ENCODE peak calls at places on chromosomes 3 and 15, in six cellular contexts. N is K562, W is HepG2, C is GM12878, K is SK-N-SH, P is NT2/D1. F is an unnamed sample.
A peak's percentile ranks its signal among the peaks of the same experiment; 100 is the strongest.

GRCh38 chr3:7999363-7999762 is 502.3 kb upstream of the LMCD1 start:
- DNase-seq in N (no peak), W (no peak), C (no peak), K (peak; percentile 24), P (peak; percentile 59), F (no peak)

GRCh38 chr3:115692887-115693524 is 69.7 kb downstream of the GAP43 start:
- DNase-seq in N (peak; percentile 55), W (peak; percentile 67), C (peak; percentile 32), K (peak; percentile 74), P (peak; percentile 71), F (peak; percentile 68)

GRCh38 chr15:57527382-57528091 is 64.2 kb upstream of the MYZAP start:
- DNase-seq in N (peak; percentile 45), W (peak; percentile 76), C (peak; percentile 46), K (peak; percentile 51), P (peak; percentile 78), F (peak; percentile 61)

GRCh38 chr15:61146643-61147230 is 82.4 kb downstream of the RORA start:
- DNase-seq in N (no peak), W (no peak), C (no peak), K (no peak), P (no peak), F (no peak)

GRCh38 chr3:174440741-174441587 is 418.2 kb upstream of the NAALADL2 start:
- DNase-seq in N (peak; percentile 51), W (peak; percentile 31), C (no peak), K (peak; percentile 85), P (peak; percentile 79), F (peak; percentile 76)

GRCh38 chr3:152638707-152639450 is 196.1 kb upstream of the P2RY1 start:
- DNase-seq in N (no peak), W (no peak), C (no peak), K (no peak), P (no peak), F (no peak)

GRCh38 chr3:30357897-30358296 is 248.5 kb upstream of the TGFBR2 start:
- DNase-seq in N (no peak), W (no peak), C (no peak), K (no peak), P (no peak), F (no peak)

GRCh38 chr15:94229591-94230365 is 1.6 kb upstream of the MCTP2 start:
- DNase-seq in N (no peak), W (no peak), C (peak; percentile 70), K (no peak), P (no peak), F (no peak)

GRCh38 chr15:99755692-99756409 is 22.6 kb upstream of the LYSMD4 start:
- DNase-seq in N (peak; percentile 49), W (peak; percentile 74), C (peak; percentile 43), K (peak; percentile 68), P (peak; percentile 57), F (peak; percentile 56)

GRCh38 chr3:194671511-194671899 is 486 bp downstream of the LSG1 start:
- DNase-seq in N (peak; percentile 53), W (peak; percentile 28), C (no peak), K (peak; percentile 58), P (no peak), F (peak; percentile 24)
- TF ChIP-seq YY1 in N (no peak), W (no peak), C (no peak), K (no peak), P (no peak), F (no peak)

GRCh38 chr15:100852630-100853029 is 27.0 kb upstream of the ALDH1A3 start:
- DNase-seq in N (no peak), W (no peak), C (no peak), K (no peak), P (no peak), F (no peak)

GRCh38 chr15:100847194-100847593 is 32.4 kb upstream of the ALDH1A3 start:
- DNase-seq in N (no peak), W (no peak), C (no peak), K (no peak), P (no peak), F (no peak)

GRCh38 chr15:100844778-100845177 is 34.9 kb upstream of the ALDH1A3 start:
- DNase-seq in N (no peak), W (no peak), C (no peak), K (no peak), P (no peak), F (no peak)

GRCh38 chr15:100853676-100854440 is 25.8 kb upstream of the ALDH1A3 start:
- DNase-seq in N (no peak), W (no peak), C (no peak), K (no peak), P (no peak), F (no peak)

DNA sequence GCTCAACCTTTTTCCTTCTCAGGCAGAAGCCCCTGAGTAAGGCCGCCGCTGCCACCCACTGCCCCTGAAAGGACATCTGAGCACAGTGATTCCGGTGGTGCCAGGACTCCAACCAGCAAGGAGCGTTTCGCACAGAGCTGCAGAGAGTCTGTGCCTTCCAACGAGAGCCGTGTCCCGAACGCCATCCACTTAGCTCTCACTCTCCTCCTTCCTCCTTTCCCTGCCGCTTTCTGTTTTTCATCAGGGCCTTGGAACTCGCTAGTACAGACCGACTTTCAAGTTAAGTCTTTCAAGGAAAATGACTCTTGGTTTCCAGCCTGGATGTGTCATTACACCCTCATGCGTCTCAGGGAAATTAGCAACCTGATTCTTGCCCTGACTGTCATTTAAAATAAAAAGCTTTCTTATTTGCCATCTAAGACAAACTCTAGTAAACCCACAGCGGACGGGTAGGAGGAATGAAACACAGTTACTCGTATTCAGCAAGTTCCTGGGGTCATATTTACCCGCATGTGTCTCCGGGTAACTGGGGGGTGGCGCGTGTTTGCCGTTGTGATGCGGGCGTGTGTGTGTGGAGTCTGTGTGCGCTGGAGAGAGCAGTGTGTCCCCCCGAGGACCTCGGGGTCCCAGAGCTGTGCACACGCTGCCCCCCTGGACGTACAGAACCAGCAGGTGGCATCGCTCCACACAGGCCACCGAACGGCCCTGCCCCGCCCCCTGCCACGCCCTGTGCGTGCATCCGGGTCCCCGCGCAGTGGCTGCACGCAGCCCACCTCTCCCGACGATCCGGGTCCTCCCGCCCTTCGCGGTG is 30.4 kb upstream of the ALDH1A3 start:
- DNase-seq in N (peak; percentile 37), W (no peak), C (no peak), K (no peak), P (peak; percentile 56), F (no peak)
- TF ChIP-seq YY1 in N (no peak), W (no peak), C (no peak), K (no peak), P (no peak), F (no peak)

GRCh38 chr3:42189746-42190145 is 76.2 kb downstream of the CCK start:
- DNase-seq in N (no peak), W (no peak), C (no peak), K (no peak), P (no peak), F (no peak)
- TF ChIP-seq YY1 in N (no peak), W (no peak), C (no peak), K (no peak), P (no peak), F (no peak)

GRCh38 chr3:83877909-83878308 is 1080.9 kb upstream of the CADM2 start:
- DNase-seq in N (no peak), W (no peak), C (no peak), K (no peak), P (no peak), F (no peak)

GRCh38 chr3:83868909-83869567 is 1089.8 kb upstream of the CADM2 start:
- DNase-seq in N (no peak), W (no peak), C (no peak), K (no peak), P (no peak), F (no peak)

GRCh38 chr3:83873550-83873949 is 1085.2 kb upstream of the CADM2 start:
- DNase-seq in N (no peak), W (no peak), C (no peak), K (no peak), P (no peak), F (no peak)
- TF ChIP-seq YY1 in N (no peak), W (no peak), C (no peak), K (no peak), P (no peak), F (no peak)

GRCh38 chr15:33068531-33068990 is 126.0 kb downstream of the FMN1 start:
- DNase-seq in N (no peak), W (peak; percentile 6), C (no peak), K (peak; percentile 50), P (no peak), F (no peak)
- TF ChIP-seq YY1 in N (no peak), W (no peak), C (no peak), K (no peak), P (no peak), F (no peak)

GRCh38 chr3:47578119-47578630 is 490 bp downstream of the CSPG5 start:
- DNase-seq in N (peak; percentile 91), W (no peak), C (no peak), K (peak; percentile 93), P (no peak), F (no peak)

GRCh38 chr3:47579875-47580274 is 1.2 kb upstream of the CSPG5 start:
- DNase-seq in N (no peak), W (no peak), C (no peak), K (no peak), P (no peak), F (no peak)

GRCh38 chr3:47577583-47578118 is 1.0 kb downstream of the CSPG5 start:
- DNase-seq in N (no peak), W (no peak), C (no peak), K (peak; percentile 73), P (no peak), F (no peak)

GRCh38 chr3:47581422-47581821 is 2.8 kb upstream of the CSPG5 start:
- DNase-seq in N (no peak), W (peak; percentile 23), C (no peak), K (no peak), P (no peak), F (no peak)

GRCh38 chr3:47578691-47579632 is at the start of gene CSPG5:
- DNase-seq in N (peak; percentile 72), W (no peak), C (no peak), K (peak; percentile 85), P (no peak), F (no peak)
- TF ChIP-seq YY1 in N (no peak), W (no peak), C (no peak), K (no peak), P (no peak), F (no peak)

GRCh38 chr3:130901463-130902204 is 7.8 kb downstream of the ATP2C1 start:
- DNase-seq in N (no peak), W (no peak), C (no peak), K (no peak), P (no peak), F (no peak)
- TF ChIP-seq YY1 in N (no peak), W (no peak), C (no peak), K (no peak), P (no peak), F (no peak)

DNA sequence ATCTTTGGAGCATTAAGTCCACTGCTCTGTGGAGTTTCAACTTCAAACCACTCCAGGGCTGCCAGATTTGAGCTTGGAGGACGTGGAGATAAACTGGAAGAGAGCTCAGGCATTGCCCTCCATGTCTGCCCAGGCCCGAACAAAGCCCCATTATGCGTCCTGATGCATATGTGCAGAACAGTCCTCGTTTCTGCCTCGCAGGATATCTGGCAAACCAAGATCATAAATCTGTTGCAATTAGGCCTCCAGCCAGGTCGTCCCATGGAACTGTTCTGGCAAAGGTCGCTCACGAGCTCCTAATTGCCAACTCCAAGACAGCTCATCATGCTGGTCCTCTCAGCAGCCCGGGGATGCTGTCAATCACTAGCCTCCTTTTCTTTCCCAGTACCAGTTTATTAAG is 91.2 kb downstream of the SEMA5B start:
- DNase-seq in N (no peak), W (no peak), C (no peak), K (peak; percentile 68), P (no peak), F (no peak)
- TF ChIP-seq YY1 in N (no peak), W (no peak), C (no peak), K (no peak), P (no peak), F (no peak)